ENCODE peak calls at places on chromosomes 7 and 10, in eight cellular contexts. D, W, Q, A, I, L, R and T are unnamed samples.

GRCh38 chr10:71735709-71736569 is 16.4 kb upstream of the C10orf105 start:
- DNase-seq in D (no peak), W (no peak), Q (no peak), A (peak), I (no peak), L (no peak), R (no peak), T (peak)

GRCh38 chr7:6160191-6160623 is 112.2 kb downstream of the CYTH3 start:
- DNase-seq in D (peak), W (peak), Q (peak), A (peak), I (peak), L (peak), R (no peak), T (no peak)

GRCh38 chr7:108200326-108200725 is 70.2 kb upstream of the LAMB4 start:
- DNase-seq in D (no peak), W (no peak), Q (peak), A (no peak), I (no peak), L (peak), R (no peak), T (no peak)

GRCh38 chr7:157018328-157018996 is 8.0 kb upstream of the MNX1 start:
- DNase-seq in D (no peak), W (no peak), Q (no peak), A (no peak), I (no peak), L (no peak), R (peak), T (no peak)

GRCh38 chr10:18254692-18255091 is 114.5 kb downstream of the CACNB2 start:
- DNase-seq in D (no peak), W (no peak), Q (no peak), A (no peak), I (no peak), L (no peak), R (no peak), T (no peak)

GRCh38 chr10:62121197-62121550 is 147.5 kb downstream of the RTKN2 start:
- DNase-seq in D (no peak), W (no peak), Q (no peak), A (no peak), I (no peak), L (no peak), R (no peak), T (no peak)

GRCh38 chr7:29965030-29965429 is 24.6 kb downstream of the SCRN1 start:
- DNase-seq in D (no peak), W (no peak), Q (no peak), A (no peak), I (no peak), L (no peak), R (no peak), T (no peak)

GRCh38 chr10:125457406-125457805 is 225.6 kb downstream of the TEX36 start:
- DNase-seq in D (no peak), W (no peak), Q (no peak), A (no peak), I (no peak), L (no peak), R (no peak), T (no peak)

GRCh38 chr10:95229724-95230627 is 35.9 kb downstream of the ACSM6 start:
- DNase-seq in D (no peak), W (peak), Q (peak), A (no peak), I (peak), L (peak), R (no peak), T (no peak)

GRCh38 chr7:131011437-131011752 is 277.4 kb upstream of the KLF14 start:
- DNase-seq in D (no peak), W (no peak), Q (no peak), A (no peak), I (no peak), L (no peak), R (no peak), T (no peak)

GRCh38 chr7:44467217-44467548 is 23.3 kb downstream of the NUDCD3 start:
- DNase-seq in D (no peak), W (no peak), Q (no peak), A (no peak), I (no peak), L (no peak), R (no peak), T (no peak)

GRCh38 chr7:121027761-121028681 is 39.5 kb downstream of the CPED1 start:
- DNase-seq in D (no peak), W (no peak), Q (no peak), A (no peak), I (no peak), L (no peak), R (no peak), T (no peak)

GRCh38 chr10:112344261-112344660 is 29.7 kb upstream of the ACSL5 start:
- DNase-seq in D (no peak), W (peak), Q (no peak), A (no peak), I (no peak), L (no peak), R (no peak), T (no peak)

GRCh38 chr10:71854031-71854430 is 3.0 kb upstream of the PSAP start:
- DNase-seq in D (no peak), W (no peak), Q (no peak), A (no peak), I (no peak), L (no peak), R (no peak), T (no peak)

GRCh38 chr10:89032141-89032814 is 41.7 kb downstream of the FAS start:
- DNase-seq in D (no peak), W (no peak), Q (peak), A (no peak), I (peak), L (peak), R (peak), T (no peak)

DNA sequence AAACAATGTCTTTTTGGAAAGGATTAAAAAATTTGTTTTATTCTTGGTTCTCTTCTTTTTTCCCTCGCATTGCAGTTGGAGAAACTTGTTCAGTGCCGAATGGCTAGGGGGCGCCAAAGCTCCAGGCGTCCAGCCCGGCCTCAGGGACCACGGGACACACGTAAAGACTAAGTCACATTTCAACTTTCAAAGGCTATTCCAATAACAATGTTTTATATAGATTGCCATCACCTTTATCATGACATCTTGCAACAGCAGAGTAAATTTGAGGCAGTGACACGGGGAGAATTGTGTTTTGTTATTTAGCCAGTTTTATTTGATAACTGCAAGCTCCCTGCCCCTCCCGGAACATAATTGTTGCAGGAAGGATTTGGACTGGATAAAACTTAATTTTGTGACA is 2.2 kb upstream of the IGFBP3 start:
- DNase-seq in D (peak), W (peak), Q (peak), A (peak), I (no peak), L (peak), R (peak), T (no peak)
- TF ChIP-seq CTCF in D (peak), W (peak), Q (peak), A (peak), I (peak), L (peak), R (peak), T (peak)

DNA sequence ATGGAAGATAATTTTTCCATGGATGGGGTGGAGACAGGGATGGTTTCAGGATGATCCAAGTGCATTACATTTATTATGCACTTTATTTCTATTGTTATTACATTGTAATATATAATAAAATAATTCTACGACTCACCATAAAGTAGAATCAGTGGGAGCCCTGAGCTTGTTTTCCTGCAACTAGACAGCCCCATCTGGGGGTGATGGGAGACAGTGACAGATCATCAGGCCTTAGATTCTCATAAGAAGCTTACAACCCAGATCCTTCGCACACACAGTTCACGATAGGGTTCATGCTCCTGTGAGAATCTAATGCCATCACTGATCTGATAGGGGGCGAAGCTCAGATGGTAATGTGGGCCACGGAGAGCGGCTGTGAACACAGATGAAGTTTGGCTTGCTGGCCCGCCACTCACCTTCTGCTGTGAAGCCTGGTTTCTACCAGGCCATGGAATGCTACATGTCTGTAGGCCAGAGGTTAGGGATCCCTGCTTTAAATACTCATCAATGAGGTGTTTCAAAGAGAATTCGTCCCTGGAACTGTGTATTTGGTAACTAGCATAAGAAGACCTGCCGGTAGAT is 21.2 kb upstream of the PRKCQ start:
- DNase-seq in D (no peak), W (no peak), Q (no peak), A (no peak), I (no peak), L (no peak), R (no peak), T (peak)
- TF ChIP-seq CTCF in D (no peak), W (no peak), Q (peak), A (no peak), I (no peak), L (no peak), R (no peak), T (peak)

DNA sequence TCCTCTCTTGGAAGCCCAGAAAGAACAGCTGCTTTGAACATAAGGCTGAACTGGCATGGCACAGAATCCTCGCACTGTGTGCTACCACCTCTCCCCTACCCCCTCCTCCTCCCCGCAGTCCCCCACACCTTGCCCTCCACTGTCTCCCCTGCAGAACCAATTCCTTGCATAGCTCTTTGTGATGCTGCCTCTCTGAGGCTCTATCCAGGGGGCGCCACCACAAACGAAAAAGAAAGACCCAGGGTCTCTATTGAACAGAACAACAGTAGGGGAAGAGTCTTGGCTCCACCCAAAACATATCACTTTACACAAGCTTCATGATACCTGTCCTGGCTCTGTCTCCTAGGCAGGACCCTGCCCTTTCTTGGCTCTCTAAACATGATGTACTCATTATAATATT is 26.2 kb upstream of the EBLN1 start:
- DNase-seq in D (no peak), W (no peak), Q (no peak), A (no peak), I (no peak), L (no peak), R (no peak), T (peak)
- TF ChIP-seq CTCF in D (no peak), W (no peak), Q (no peak), A (no peak), I (peak), L (no peak), R (peak), T (no peak)

GRCh38 chr7:16801579-16801978 is 3.2 kb downstream of the AGR2 start:
- DNase-seq in D (no peak), W (no peak), Q (no peak), A (no peak), I (no peak), L (no peak), R (no peak), T (no peak)

GRCh38 chr7:16795624-16796023 is 9.2 kb downstream of the AGR2 start:
- DNase-seq in D (no peak), W (no peak), Q (no peak), A (no peak), I (no peak), L (no peak), R (no peak), T (no peak)

GRCh38 chr7:16803881-16804673 is 722 bp downstream of the AGR2 start:
- DNase-seq in D (no peak), W (no peak), Q (no peak), A (no peak), I (peak), L (peak), R (no peak), T (no peak)

GRCh38 chr7:16804674-16805439 is at the start of gene AGR2:
- DNase-seq in D (no peak), W (no peak), Q (peak), A (no peak), I (peak), L (peak), R (no peak), T (no peak)

GRCh38 chr7:16801111-16801542 is 3.7 kb downstream of the AGR2 start:
- DNase-seq in D (no peak), W (no peak), Q (peak), A (no peak), I (peak), L (peak), R (peak), T (no peak)
- TF ChIP-seq CTCF in D (peak), W (peak), Q (peak), A (no peak), I (peak), L (peak), R (peak), T (peak)

DNA sequence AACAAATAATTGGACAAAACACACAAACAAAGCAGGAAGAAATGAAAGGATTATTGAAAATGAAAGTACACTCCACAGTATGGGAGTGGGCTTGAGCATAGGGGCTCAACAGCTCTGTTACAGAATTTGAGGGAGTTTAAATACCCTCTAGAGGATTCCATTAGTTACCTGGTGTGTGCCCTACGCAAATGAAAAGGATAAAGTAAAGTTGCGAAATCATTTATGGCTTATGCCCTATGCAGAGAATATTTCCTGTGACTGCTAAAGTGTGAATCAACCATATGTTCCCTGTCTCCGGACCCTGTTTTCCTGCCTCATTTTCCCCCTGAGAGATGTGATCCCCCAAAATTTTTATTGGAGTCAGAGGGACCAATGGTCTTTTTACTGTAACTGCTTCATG is 634.6 kb upstream of the CNTNAP2 start:
- DNase-seq in D (no peak), W (no peak), Q (no peak), A (no peak), I (no peak), L (no peak), R (no peak), T (no peak)
- TF ChIP-seq CTCF in D (no peak), W (no peak), Q (no peak), A (no peak), I (no peak), L (no peak), R (no peak), T (no peak)

GRCh38 chr7:117383826-117384225 is 43.5 kb downstream of the ASZ1 start:
- DNase-seq in D (no peak), W (no peak), Q (no peak), A (no peak), I (no peak), L (no peak), R (no peak), T (no peak)

GRCh38 chr7:117384693-117385092 is 42.6 kb downstream of the ASZ1 start:
- DNase-seq in D (no peak), W (no peak), Q (no peak), A (no peak), I (no peak), L (no peak), R (no peak), T (no peak)

GRCh38 chr7:117381357-117381756 is 45.9 kb downstream of the ASZ1 start:
- DNase-seq in D (no peak), W (no peak), Q (no peak), A (no peak), I (no peak), L (no peak), R (no peak), T (no peak)

GRCh38 chr7:117386125-117386709 is 41.1 kb downstream of the ASZ1 start:
- DNase-seq in D (no peak), W (no peak), Q (no peak), A (no peak), I (no peak), L (no peak), R (no peak), T (no peak)

GRCh38 chr7:117385340-117386124 is 41.8 kb downstream of the ASZ1 start:
- DNase-seq in D (no peak), W (no peak), Q (peak), A (no peak), I (no peak), L (peak), R (peak), T (no peak)
- TF ChIP-seq CTCF in D (peak), W (no peak), Q (peak), A (no peak), I (peak), L (peak), R (peak), T (no peak)

GRCh38 chr10:93596539-93596938 is 4.5 kb downstream of the RBP4 start:
- DNase-seq in D (no peak), W (no peak), Q (no peak), A (no peak), I (no peak), L (no peak), R (no peak), T (no peak)
- TF ChIP-seq CTCF in D (no peak), W (no peak), Q (no peak), A (no peak), I (no peak), L (no peak), R (peak), T (no peak)